ENCODE peak calls at places on chromosomes 16 and 17, in five cellular contexts. G is ecto neural progenitor cell; D is effector memory CD8-positive, alpha-beta T cell; S is AG08395; K is AML-193. C is an unnamed sample.

GRCh38 chr17:55549140-55549539 is 37.9 kb upstream of the SMIM36 start:
- DNase-seq in G (no peak), D (no peak), S (no peak), K (peak), C (no peak)

GRCh38 chr17:45584092-45585036 is 93.8 kb upstream of the PLEKHM1 start:
- DNase-seq in G (peak), D (peak), S (peak), K (no peak), C (peak)

GRCh38 chr17:2883544-2884203 is 87.4 kb downstream of the RAP1GAP2 start:
- DNase-seq in G (no peak), D (no peak), S (peak), K (no peak), C (no peak)

GRCh38 chr17:49471089-49471683 is 23.9 kb upstream of the NGFR start:
- DNase-seq in G (peak), D (no peak), S (peak), K (no peak), C (no peak)

GRCh38 chr16:89859809-89860075 is 13.7 kb upstream of the TCF25 start:
- DNase-seq in G (no peak), D (no peak), S (no peak), K (no peak), C (no peak)

GRCh38 chr17:68004201-68004600 is 7.9 kb upstream of the C17orf58 start:
- DNase-seq in G (no peak), D (no peak), S (no peak), K (no peak), C (no peak)

GRCh38 chr16:19138601-19139000 is 24.8 kb downstream of the ITPRIPL2 start:
- DNase-seq in G (no peak), D (no peak), S (peak), K (no peak), C (peak)

GRCh38 chr17:40854175-40854814 is 12.7 kb downstream of the KRT12 start:
- DNase-seq in G (no peak), D (no peak), S (peak), K (peak), C (no peak)

GRCh38 chr17:58455491-58455890 is 32.7 kb downstream of the HSF5 start:
- DNase-seq in G (no peak), D (no peak), S (no peak), K (no peak), C (no peak)

GRCh38 chr16:8944113-8944765 is 19.5 kb downstream of the USP7 start:
- DNase-seq in G (no peak), D (no peak), S (no peak), K (peak), C (no peak)

GRCh38 chr17:61536417-61536955 is 54.5 kb downstream of the NACA2 start:
- DNase-seq in G (no peak), D (no peak), S (no peak), K (no peak), C (no peak)

GRCh38 chr17:16909887-16910286 is 62.0 kb downstream of the TNFRSF13B start:
- DNase-seq in G (no peak), D (no peak), S (no peak), K (no peak), C (no peak)

GRCh38 chr16:23286131-23286532 is 16.0 kb upstream of the SCNN1B start:
- DNase-seq in G (no peak), D (no peak), S (peak), K (no peak), C (no peak)

GRCh38 chr17:36665417-36665816 is 64.0 kb downstream of the MRM1 start:
- DNase-seq in G (no peak), D (no peak), S (no peak), K (no peak), C (no peak)

GRCh38 chr16:10571354-10571753 is 9.0 kb downstream of the EMP2 start:
- DNase-seq in G (no peak), D (no peak), S (no peak), K (no peak), C (no peak)

GRCh38 chr16:49833796-49834195 is 22.1 kb downstream of the ZNF423 start:
- DNase-seq in G (no peak), D (no peak), S (no peak), K (no peak), C (no peak)

GRCh38 chr16:71360378-71360777 is 1.9 kb downstream of the CALB2 start:
- DNase-seq in G (no peak), D (no peak), S (peak), K (peak), C (no peak)

C was measured in esophagus muscularis mucosa.